ENCODE peak calls at places on chromosome 21, in ten cellular contexts. S is GM12891; V is activated naive CD4-positive, alpha-beta T cell; M is T-helper 17 cell; U is tibial nerve; K is COLO829; N is lower leg skin; F is stimulated activated CD4-positive, alpha-beta T cell treated with anti-CD3 and anti-CD28 coated beads, Interleukin-1b, Interleukin-23, amount 100 ng/mL, for 1 hour; E is neural crest cell; T is HCEC 1CT. P is an unnamed sample.

GRCh38 chr21:42424848-42425602 is 21.3 kb downstream of the UBASH3A start:
- DNase-seq in S (no peak), V (no peak), M (peak; percentile 56), U (no peak), K (no peak), N (peak; percentile 68), F (no peak), E (no peak), T (no peak), P (no peak)

GRCh38 chr21:42845296-42845965 is 33.9 kb downstream of the WDR4 start:
- DNase-seq in S (peak; percentile 1), V (no peak), M (no peak), U (no peak), K (no peak), N (peak; percentile 74), F (no peak), E (no peak), T (no peak), P (peak; percentile 62)

GRCh38 chr21:43858806-43859648 is 6.0 kb upstream of the AGPAT3 start:
- DNase-seq in S (no peak), V (no peak), M (no peak), U (no peak), K (no peak), N (no peak), F (no peak), E (no peak), T (no peak), P (no peak)

GRCh38 chr21:46196733-46197132 is 12.5 kb upstream of the SPATC1L start:
- DNase-seq in S (no peak), V (no peak), M (no peak), U (peak; percentile 2), K (no peak), N (no peak), F (no peak), E (no peak), T (no peak), P (no peak)

GRCh38 chr21:43959231-43960041 is 52.7 kb upstream of the TRAPPC10 start:
- DNase-seq in S (no peak), V (no peak), M (no peak), U (no peak), K (no peak), N (no peak), F (no peak), E (no peak), T (no peak), P (no peak)

GRCh38 chr21:29230541-29231275 is 68.0 kb upstream of the BACH1 start:
- DNase-seq in S (no peak), V (no peak), M (no peak), U (no peak), K (no peak), N (no peak), F (no peak), E (no peak), T (no peak), P (no peak)

GRCh38 chr21:36065497-36066036 is 4.3 kb upstream of the CBR1 start:
- DNase-seq in S (no peak), V (no peak), M (no peak), U (no peak), K (peak; percentile 52), N (no peak), F (no peak), E (no peak), T (peak; percentile 82), P (no peak)

GRCh38 chr21:45641480-45642035 is 2.0 kb upstream of the PCBP3 start:
- DNase-seq in S (no peak), V (no peak), M (no peak), U (no peak), K (no peak), N (no peak), F (no peak), E (no peak), T (no peak), P (peak; percentile 34)

GRCh38 chr21:42850866-42851391 is 28.4 kb downstream of the WDR4 start:
- DNase-seq in S (peak; percentile 83), V (no peak), M (no peak), U (no peak), K (no peak), N (no peak), F (no peak), E (no peak), T (no peak), P (no peak)

GRCh38 chr21:41754481-41754891 is 12.4 kb downstream of the RIPK4 start:
- DNase-seq in S (no peak), V (no peak), M (no peak), U (no peak), K (no peak), N (no peak), F (no peak), E (no peak), T (no peak), P (no peak)

GRCh38 chr21:29092102-29092959 is 18.9 kb upstream of the CCT8 start:
- DNase-seq in S (no peak), V (no peak), M (no peak), U (no peak), K (no peak), N (no peak), F (no peak), E (no peak), T (peak; percentile 77), P (no peak)

GRCh38 chr21:41832230-41833137 is 46.7 kb downstream of the PRDM15 start:
- DNase-seq in S (no peak), V (no peak), M (no peak), U (no peak), K (no peak), N (peak; percentile 75), F (no peak), E (no peak), T (no peak), P (peak; percentile 21)

GRCh38 chr21:33033094-33033951 is 7.6 kb downstream of the OLIG2 start:
- DNase-seq in S (no peak), V (no peak), M (no peak), U (no peak), K (no peak), N (no peak), F (no peak), E (no peak), T (no peak), P (no peak)

GRCh38 chr21:39125752-39126485 is 57.3 kb downstream of the PSMG1 start:
- DNase-seq in S (no peak), V (no peak), M (no peak), U (no peak), K (peak; percentile 66), N (no peak), F (no peak), E (peak; percentile 21), T (peak; percentile 75), P (peak; percentile 30)

GRCh38 chr21:36079010-36079649 is 9.3 kb downstream of the CBR1 start:
- DNase-seq in S (no peak), V (no peak), M (no peak), U (no peak), K (no peak), N (no peak), F (no peak), E (no peak), T (no peak), P (peak; percentile 48)

GRCh38 chr21:39721885-39722284 is 23.1 kb upstream of the IGSF5 start:
- DNase-seq in S (no peak), V (no peak), M (no peak), U (no peak), K (no peak), N (no peak), F (no peak), E (no peak), T (no peak), P (no peak)

GRCh38 chr21:31909153-31909771 is 36.4 kb downstream of the HUNK start:
- DNase-seq in S (no peak), V (no peak), M (no peak), U (no peak), K (no peak), N (peak; percentile 59), F (no peak), E (no peak), T (no peak), P (no peak)

GRCh38 chr21:42855937-42856335 is 23.4 kb downstream of the WDR4 start:
- DNase-seq in S (no peak), V (no peak), M (no peak), U (no peak), K (no peak), N (no peak), F (no peak), E (no peak), T (no peak), P (no peak)

GRCh38 chr21:15445327-15445726 is 284.5 kb upstream of the USP25 start:
- DNase-seq in S (peak; percentile 17), V (no peak), M (no peak), U (no peak), K (no peak), N (no peak), F (no peak), E (no peak), T (no peak), P (no peak)

GRCh38 chr21:27805696-27806095 is 838.8 kb upstream of the ADAMTS5 start:
- DNase-seq in S (no peak), V (no peak), M (no peak), U (no peak), K (no peak), N (no peak), F (no peak), E (no peak), T (no peak), P (no peak)

GRCh38 chr21:14993072-14993471 is 71.7 kb downstream of the NRIP1 start:
- DNase-seq in S (no peak), V (no peak), M (no peak), U (no peak), K (no peak), N (no peak), F (no peak), E (no peak), T (no peak), P (no peak)

GRCh38 chr21:35371217-35371616 is 322.1 kb upstream of the RUNX1 start:
- DNase-seq in S (no peak), V (no peak), M (no peak), U (no peak), K (no peak), N (no peak), F (no peak), E (no peak), T (no peak), P (no peak)

GRCh38 chr21:38815060-38815405 is 9.3 kb downstream of the ETS2 start:
- DNase-seq in S (no peak), V (no peak), M (no peak), U (no peak), K (no peak), N (no peak), F (no peak), E (no peak), T (peak; percentile 54), P (no peak)

GRCh38 chr21:26169611-26170470 is 729 bp downstream of the APP start:
- DNase-seq in S (peak; percentile 13), V (no peak), M (peak; percentile 12), U (peak; percentile 15), K (peak; percentile 45), N (peak; percentile 90), F (peak; percentile 16), E (peak; percentile 46), T (peak; percentile 56), P (peak; percentile 93)

P was measured in left lung.